ENCODE peak calls at places on chromosomes 4 and X, in six cellular contexts. S is K562, Q is GM12878, D is HCT116, R is HepG2, V is H1. K is an unnamed sample.

GRCh38 chr4:110787109-110787508 is 164.2 kb upstream of the PITX2 start:
- DNase-seq in R (no peak), S (no peak), Q (no peak), D (no peak), V (no peak), K (no peak)

GRCh38 chr4:54683616-54684346 is 26.0 kb downstream of the KIT start:
- DNase-seq in S (peak; percentile 20), Q (no peak), D (peak; percentile 37), V (no peak), R (peak; percentile 13), K (no peak)

GRCh38 chr4:183834252-183834651 is 70.9 kb upstream of the STOX2 start:
- DNase-seq in Q (no peak), V (no peak), D (no peak), R (no peak), S (no peak), K (no peak)

GRCh38 chrX:101977091-101977490 is 45.3 kb upstream of the ZMAT1 start:
- DNase-seq in V (no peak), Q (no peak), R (no peak), S (no peak), D (no peak), K (no peak)

GRCh38 chr4:2051086-2051485 is 8.0 kb upstream of the NAT8L start:
- DNase-seq in D (no peak), R (no peak), S (no peak), V (no peak), Q (no peak), K (no peak)

GRCh38 chrX:134554291-134554690 is 94.3 kb downstream of the HPRT1 start:
- DNase-seq in Q (no peak), R (no peak), S (no peak), D (no peak), V (no peak), K (no peak)

GRCh38 chr4:14269824-14270223 is 642.3 kb upstream of the BOD1L1 start:
- DNase-seq in V (no peak), Q (peak; percentile 19), R (no peak), S (no peak), D (no peak), K (no peak)

GRCh38 chr4:140099993-140100392 is 54.0 kb downstream of the MAML3 start:
- DNase-seq in V (no peak), S (no peak), R (no peak), D (no peak), Q (no peak), K (no peak)

DNA sequence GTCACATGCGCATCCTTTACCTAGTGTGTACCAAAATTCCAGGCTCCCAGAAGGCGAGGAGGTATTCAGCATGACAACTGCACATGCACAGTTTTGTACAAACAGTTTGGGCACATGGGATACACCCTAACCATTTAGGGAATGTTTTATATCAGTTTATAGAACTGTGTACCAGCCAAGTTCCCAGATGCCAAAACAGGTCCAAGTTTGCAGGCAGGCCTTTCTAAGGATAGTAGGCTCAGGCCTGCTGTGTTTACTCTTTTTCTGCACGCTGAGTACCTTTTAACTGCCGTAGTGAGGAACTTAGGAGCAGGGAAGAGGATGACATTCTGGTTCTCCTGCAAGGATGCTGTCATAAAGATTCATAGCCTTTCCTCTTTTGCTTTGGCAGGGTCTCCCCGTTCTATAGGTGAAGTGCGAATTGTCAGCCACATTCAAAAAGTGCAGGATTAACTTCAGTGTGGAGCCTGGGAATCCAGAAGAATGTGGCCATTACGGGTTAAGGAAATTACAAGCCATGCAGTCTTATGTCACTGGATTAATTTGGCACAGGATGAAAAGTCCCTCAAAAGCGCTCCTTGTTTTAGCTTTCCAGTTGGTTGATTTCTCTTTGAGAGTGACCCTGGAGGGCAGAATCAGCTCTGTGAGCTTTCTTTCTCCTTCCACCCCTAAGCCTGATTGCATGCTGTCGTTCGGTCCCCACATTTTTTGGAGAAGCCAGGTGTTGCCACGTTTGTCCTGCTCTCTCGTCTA is 259.8 kb downstream of the ARHGAP10 start:
- DNase-seq in S (no peak), V (no peak), Q (no peak), D (no peak), R (no peak), K (no peak)
- TF ChIP-seq ZNF274 in S (no peak), V (no peak), Q (no peak), D (no peak), R (no peak), K (no peak)

DNA sequence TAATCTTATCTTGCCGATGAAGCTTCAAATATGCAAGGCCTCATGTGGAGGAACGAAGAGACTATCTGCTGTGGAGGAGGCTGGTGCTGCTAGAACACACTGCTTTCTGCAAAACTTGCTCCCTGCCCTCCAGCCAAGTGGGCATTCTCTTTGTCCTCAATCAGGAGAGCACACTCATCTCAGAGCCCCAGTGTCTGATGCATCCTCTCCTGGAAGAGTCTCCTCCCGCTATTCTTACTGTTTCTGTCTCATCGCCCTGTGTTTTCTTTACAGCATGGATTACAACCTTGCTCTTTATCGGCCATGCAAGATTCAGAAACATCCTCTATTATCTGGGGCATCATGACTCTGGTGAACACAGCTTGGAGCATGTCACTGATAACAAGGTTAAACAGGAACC is 68.2 kb upstream of the MTNR1A start:
- DNase-seq in Q (no peak), D (no peak), R (no peak), S (no peak), V (no peak), K (no peak)
- H3K4me1 ChIP-seq in Q (no peaks in the 10 kb centered on the region), D (no peaks in the 10 kb centered on the region), R (no peaks in the 10 kb centered on the region), S (no peaks in the 10 kb centered on the region), V (no peaks in the 10 kb centered on the region), K (no peaks in the 10 kb centered on the region)

GRCh38 chr4:153449338-153449737 is 16.8 kb upstream of the TMEM131L start:
- DNase-seq in V (no peak), Q (no peak), S (no peak), D (no peak), R (no peak), K (no peak)

GRCh38 chr4:153451931-153452660 is 14.1 kb upstream of the TMEM131L start:
- DNase-seq in S (no peak), R (no peak), V (peak; percentile 46), D (no peak), Q (no peak), K (no peak)

GRCh38 chr4:153448003-153448731 is 18.0 kb upstream of the TMEM131L start:
- DNase-seq in D (no peak), V (no peak), S (no peak), R (no peak), Q (no peak), K (no peak)

GRCh38 chr4:153452661-153453378 is 13.3 kb upstream of the TMEM131L start:
- DNase-seq in V (no peak), R (peak; percentile 52), D (no peak), Q (no peak), S (no peak), K (no peak)

DNA sequence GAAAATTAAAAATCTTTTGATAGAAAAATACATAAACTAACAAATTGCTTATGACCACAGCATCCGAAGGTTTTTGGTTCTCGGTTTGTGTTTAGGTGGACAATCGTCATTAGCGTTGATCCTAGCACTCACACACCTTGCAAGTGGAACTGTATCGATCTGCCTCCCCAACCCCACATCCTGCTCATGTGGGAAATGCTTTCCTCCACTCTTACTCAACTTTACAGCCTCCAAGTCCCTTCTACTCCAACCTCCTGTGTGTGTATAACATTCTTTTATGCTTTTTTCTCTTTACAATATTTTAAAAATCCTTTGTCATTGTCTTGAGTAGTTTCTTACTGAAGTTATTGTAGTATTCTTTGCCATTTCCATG is 15.6 kb upstream of the TMEM131L start:
- DNase-seq in Q (no peak), S (no peak), R (no peak), V (no peak), D (no peak), K (no peak)
- H3K9ac ChIP-seq in Q (no peak overlapping the region), S (no peak overlapping the region), R (no peak overlapping the region), V (no peak overlapping the region), D (no peak overlapping the region), K (no peak overlapping the region)

DNA sequence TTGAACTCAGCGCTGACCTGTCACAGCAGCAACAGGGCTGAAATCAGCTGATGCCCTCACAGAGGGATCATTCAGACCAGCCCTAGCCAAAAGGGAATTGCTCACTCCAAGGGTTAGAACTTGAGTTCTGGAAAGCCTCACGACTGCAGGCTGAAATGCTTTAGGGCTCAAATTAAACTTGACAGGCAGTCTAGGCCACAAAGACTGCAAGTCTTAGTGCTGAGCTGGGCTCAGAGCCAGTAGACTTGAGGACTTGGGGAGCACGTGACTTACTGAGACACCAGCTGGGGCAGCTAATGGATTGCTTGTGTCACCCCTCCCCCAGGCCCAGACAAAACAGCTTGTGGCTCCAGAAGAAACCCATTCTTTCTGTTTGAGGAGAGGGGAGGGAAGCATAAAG is 119.0 kb upstream of the SLC6A14 start:
- DNase-seq in R (no peak), V (no peak), Q (no peak), D (no peak), S (no peak), K (peak; percentile 6)
- TF ChIP-seq ZNF274 in R (no peak), V (no peak), Q (no peak), D (no peak), S (no peak), K (no peak)

GRCh38 chr4:158814207-158814606 is 45.4 kb downstream of the FNIP2 start:
- DNase-seq in S (no peak), R (no peak), V (no peak), Q (no peak), D (no peak), K (no peak)

GRCh38 chr4:158812543-158812942 is 43.7 kb downstream of the FNIP2 start:
- DNase-seq in S (no peak), R (peak; percentile 84), V (no peak), Q (no peak), D (no peak), K (no peak)

GRCh38 chr4:158812133-158812532 is 43.3 kb downstream of the FNIP2 start:
- DNase-seq in D (no peak), R (no peak), S (no peak), V (no peak), Q (no peak), K (no peak)

GRCh38 chr4:158811704-158812103 is 42.9 kb downstream of the FNIP2 start:
- DNase-seq in S (peak; percentile 35), D (no peak), V (no peak), R (no peak), Q (no peak), K (no peak)

DNA sequence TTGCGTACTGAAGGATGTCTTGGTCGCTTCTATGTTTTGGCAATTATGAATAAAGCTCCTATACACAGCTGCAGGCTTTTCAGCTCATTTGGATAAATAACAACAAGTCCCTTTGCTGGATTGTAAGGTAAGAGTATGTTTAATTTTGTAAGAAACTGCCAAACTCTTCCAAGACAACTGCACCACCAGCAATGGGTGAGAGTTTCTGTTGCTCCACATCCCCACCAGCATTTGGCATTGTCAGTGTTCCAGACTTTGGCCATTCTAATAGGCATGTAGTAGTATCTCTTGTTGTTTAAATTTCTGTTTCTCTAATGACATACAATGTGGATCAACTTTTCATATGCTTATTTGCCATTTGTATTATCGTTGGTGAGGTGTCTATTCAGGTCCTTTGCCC is 44.3 kb downstream of the FNIP2 start:
- DNase-seq in V (no peak), Q (no peak), R (no peak), D (no peak), S (no peak), K (no peak)
- H3K4me1 ChIP-seq in V (no peaks in the 10 kb centered on the region), Q (peaks cover 30% of the 10 kb centered on the region), R (peaks cover 95% of the 10 kb centered on the region), D (peaks cover 15% of the 10 kb centered on the region), S (peaks cover 16% of the 10 kb centered on the region), K (no peaks in the 10 kb centered on the region)